ENCODE peak calls at places on chromosomes 5 and 9, in four cellular contexts. E, T, H and J are unnamed samples.

GRCh38 chr9:6566409-6567139 is 79.0 kb downstream of the GLDC start:
- DNase-seq in E (no peak), T (peak; percentile 99), H (no peak), J (peak; percentile 55)

GRCh38 chr9:115411993-115412452 is 294.1 kb upstream of the TNC start:
- DNase-seq in E (no peak), T (no peak), H (no peak), J (peak; percentile 53)

GRCh38 chr9:127856094-127856740 is 1.8 kb upstream of the ENG start:
- DNase-seq in E (no peak), T (no peak), H (no peak), J (peak; percentile 51)

GRCh38 chr9:130493476-130493875 is 48.7 kb downstream of the ASS1 start:
- DNase-seq in E (no peak), T (no peak), H (no peak), J (no peak)

GRCh38 chr5:138900281-138900965 is 25.3 kb upstream of the LRRTM2 start:
- DNase-seq in E (no peak), T (peak; percentile 70), H (no peak), J (no peak)

GRCh38 chr5:43802651-43803050 is 199.7 kb downstream of the NNT start:
- DNase-seq in E (no peak), T (no peak), H (no peak), J (no peak)

GRCh38 chr5:53884411-53884810 is 324.0 kb downstream of the NDUFS4 start:
- DNase-seq in E (no peak), T (no peak), H (peak; percentile 70), J (peak; percentile 63)

GRCh38 chr5:93675458-93676450 is 65.6 kb downstream of the POU5F2 start:
- DNase-seq in E (no peak), T (no peak), H (no peak), J (no peak)

GRCh38 chr9:76905661-76905983 is 292 bp downstream of the PRUNE2 start:
- DNase-seq in E (no peak), T (no peak), H (no peak), J (no peak)

GRCh38 chr9:120394058-120394669 is 185.8 kb downstream of the CDK5RAP2 start:
- DNase-seq in E (no peak), T (peak; percentile 91), H (no peak), J (no peak)

GRCh38 chr5:140713562-140714094 is 13.4 kb downstream of the ZMAT2 start:
- DNase-seq in E (no peak), T (no peak), H (no peak), J (no peak)

GRCh38 chr5:154732212-154732611 is 23.0 kb upstream of the LARP1 start:
- DNase-seq in E (no peak), T (no peak), H (no peak), J (no peak)